ENCODE peak calls at places on chromosomes 5 and 9, in seven cellular contexts. One of them, this sample, is unnamed.
A peak's percentile ranks its signal among the peaks of the same experiment; 100 is the strongest.

GRCh38 chr9:115540091-115540490 is 422.1 kb upstream of the TNC start:
- DNase-seq in HCT116: no peak
- DNase-seq in A549: no peak
- DNase-seq in suprapubic skin: no peak
- DNase-seq in endothelial cell of umbilical vein: no peak
- DNase-seq in IMR-90: peak; percentile 53
- DNase-seq in body of pancreas: no peak
- DNase-seq in this sample: no peak

GRCh38 chr5:178772351-178772750 is 41.9 kb upstream of the ZNF354A start:
- DNase-seq in HCT116: no peak
- DNase-seq in A549: no peak
- DNase-seq in suprapubic skin: no peak
- DNase-seq in endothelial cell of umbilical vein: no peak
- DNase-seq in IMR-90: no peak
- DNase-seq in body of pancreas: no peak
- DNase-seq in this sample: no peak

GRCh38 chr9:108580021-108580439 is 275.8 kb downstream of the ACTL7B start:
- DNase-seq in HCT116: peak; percentile 95
- DNase-seq in A549: peak; percentile 81
- DNase-seq in suprapubic skin: peak; percentile 80
- DNase-seq in endothelial cell of umbilical vein: no peak
- DNase-seq in IMR-90: no peak
- DNase-seq in body of pancreas: no peak
- DNase-seq in this sample: no peak

GRCh38 chr9:137000177-137000930 is 4.0 kb upstream of the CLIC3 start:
- DNase-seq in HCT116: no peak
- DNase-seq in A549: no peak
- DNase-seq in suprapubic skin: no peak
- DNase-seq in endothelial cell of umbilical vein: no peak
- DNase-seq in IMR-90: peak; percentile 79
- DNase-seq in body of pancreas: no peak
- DNase-seq in this sample: no peak

GRCh38 chr9:81687521-81688261 is 1.7 kb downstream of the TLE1 start:
- DNase-seq in HCT116: no peak
- DNase-seq in A549: peak; percentile 24
- DNase-seq in suprapubic skin: peak; percentile 77
- DNase-seq in endothelial cell of umbilical vein: peak; percentile 69
- DNase-seq in IMR-90: no peak
- DNase-seq in body of pancreas: peak; percentile 57
- DNase-seq in this sample: no peak

GRCh38 chr5:181222630-181223040 is 446 bp upstream of the TRIM41 start:
- DNase-seq in HCT116: no peak
- DNase-seq in A549: no peak
- DNase-seq in suprapubic skin: no peak
- DNase-seq in endothelial cell of umbilical vein: no peak
- DNase-seq in IMR-90: no peak
- DNase-seq in body of pancreas: no peak
- DNase-seq in this sample: no peak

GRCh38 chr5:119864286-119864685 is 234.9 kb downstream of the FAM170A start:
- DNase-seq in HCT116: no peak
- DNase-seq in A549: no peak
- DNase-seq in suprapubic skin: no peak
- DNase-seq in endothelial cell of umbilical vein: no peak
- DNase-seq in IMR-90: no peak
- DNase-seq in body of pancreas: no peak
- DNase-seq in this sample: no peak

GRCh38 chr5:119323630-119324000 is 32.2 kb upstream of the TNFAIP8 start:
- DNase-seq in HCT116: no peak
- DNase-seq in A549: no peak
- DNase-seq in suprapubic skin: no peak
- DNase-seq in endothelial cell of umbilical vein: peak; percentile 64
- DNase-seq in IMR-90: peak; percentile 61
- DNase-seq in body of pancreas: no peak
- DNase-seq in this sample: no peak

GRCh38 chr5:173775692-173776135 is 112.4 kb upstream of the CPEB4 start:
- DNase-seq in HCT116: no peak
- DNase-seq in A549: no peak
- DNase-seq in suprapubic skin: no peak
- DNase-seq in endothelial cell of umbilical vein: no peak
- DNase-seq in IMR-90: no peak
- DNase-seq in body of pancreas: no peak
- DNase-seq in this sample: no peak

GRCh38 chr5:132267166-132267739 is 9.8 kb downstream of the PDLIM4 start:
- DNase-seq in HCT116: no peak
- DNase-seq in A549: no peak
- DNase-seq in suprapubic skin: no peak
- DNase-seq in endothelial cell of umbilical vein: no peak
- DNase-seq in IMR-90: no peak
- DNase-seq in body of pancreas: no peak
- DNase-seq in this sample: no peak

GRCh38 chr9:109440797-109441287 is 57.3 kb downstream of the PTPN3 start:
- DNase-seq in HCT116: peak; percentile 67
- DNase-seq in A549: peak; percentile 90
- DNase-seq in suprapubic skin: no peak
- DNase-seq in endothelial cell of umbilical vein: peak; percentile 74
- DNase-seq in IMR-90: peak; percentile 90
- DNase-seq in body of pancreas: peak; percentile 75
- DNase-seq in this sample: no peak

GRCh38 chr9:20728493-20729220 is 44.6 kb downstream of the FOCAD start:
- DNase-seq in HCT116: no peak
- DNase-seq in A549: no peak
- DNase-seq in suprapubic skin: no peak
- DNase-seq in endothelial cell of umbilical vein: peak; percentile 91
- DNase-seq in IMR-90: peak; percentile 35
- DNase-seq in body of pancreas: no peak
- DNase-seq in this sample: no peak

GRCh38 chr9:84061613-84062205 is 81.1 kb downstream of the RMI1 start:
- DNase-seq in HCT116: no peak
- DNase-seq in A549: no peak
- DNase-seq in suprapubic skin: no peak
- DNase-seq in endothelial cell of umbilical vein: no peak
- DNase-seq in IMR-90: no peak
- DNase-seq in body of pancreas: no peak
- DNase-seq in this sample: no peak

GRCh38 chr9:118059520-118060278 is 355.5 kb downstream of the TLR4 start:
- DNase-seq in HCT116: no peak
- DNase-seq in A549: no peak
- DNase-seq in suprapubic skin: no peak
- DNase-seq in endothelial cell of umbilical vein: peak; percentile 26
- DNase-seq in IMR-90: no peak
- DNase-seq in body of pancreas: no peak
- DNase-seq in this sample: no peak

GRCh38 chr5:90933298-90933697 is 374.7 kb downstream of the ADGRV1 start:
- DNase-seq in HCT116: no peak
- DNase-seq in A549: no peak
- DNase-seq in suprapubic skin: no peak
- DNase-seq in endothelial cell of umbilical vein: no peak
- DNase-seq in IMR-90: no peak
- DNase-seq in body of pancreas: no peak
- DNase-seq in this sample: no peak

GRCh38 chr9:112233769-112234168 is 58.7 kb upstream of the SUSD1 start:
- DNase-seq in HCT116: no peak
- DNase-seq in A549: no peak
- DNase-seq in suprapubic skin: no peak
- DNase-seq in endothelial cell of umbilical vein: no peak
- DNase-seq in IMR-90: peak; percentile 60
- DNase-seq in body of pancreas: no peak
- DNase-seq in this sample: no peak

GRCh38 chr9:101119206-101119819 is 90.8 kb downstream of the PLPPR1 start:
- DNase-seq in HCT116: peak; percentile 28
- DNase-seq in A549: peak; percentile 33
- DNase-seq in suprapubic skin: no peak
- DNase-seq in endothelial cell of umbilical vein: peak; percentile 64
- DNase-seq in IMR-90: no peak
- DNase-seq in body of pancreas: peak; percentile 68
- DNase-seq in this sample: no peak

GRCh38 chr5:76926329-76927105 is 26.3 kb upstream of the CRHBP start:
- DNase-seq in HCT116: no peak
- DNase-seq in A549: no peak
- DNase-seq in suprapubic skin: no peak
- DNase-seq in endothelial cell of umbilical vein: no peak
- DNase-seq in IMR-90: no peak
- DNase-seq in body of pancreas: no peak
- DNase-seq in this sample: no peak

GRCh38 chr5:55903121-55903701 is 52.1 kb downstream of the IL31RA start:
- DNase-seq in HCT116: no peak
- DNase-seq in A549: no peak
- DNase-seq in suprapubic skin: no peak
- DNase-seq in endothelial cell of umbilical vein: peak; percentile 26
- DNase-seq in IMR-90: peak; percentile 13
- DNase-seq in body of pancreas: no peak
- DNase-seq in this sample: no peak

GRCh38 chr5:154962494-154962893 is 21.6 kb downstream of the MRPL22 start:
- DNase-seq in HCT116: no peak
- DNase-seq in A549: no peak
- DNase-seq in suprapubic skin: no peak
- DNase-seq in endothelial cell of umbilical vein: peak; percentile 34
- DNase-seq in IMR-90: peak; percentile 47
- DNase-seq in body of pancreas: no peak
- DNase-seq in this sample: no peak

GRCh38 chr9:35603506-35603985 is 1.5 kb upstream of the TESK1 start:
- DNase-seq in HCT116: no peak
- DNase-seq in A549: no peak
- DNase-seq in suprapubic skin: peak; percentile 91
- DNase-seq in endothelial cell of umbilical vein: no peak
- DNase-seq in IMR-90: peak; percentile 86
- DNase-seq in body of pancreas: peak; percentile 61
- DNase-seq in this sample: no peak

GRCh38 chr9:127451681-127452480 is 571 bp downstream of the LRSAM1 start:
- DNase-seq in HCT116: no peak
- DNase-seq in A549: peak; percentile 79
- DNase-seq in suprapubic skin: peak; percentile 79
- DNase-seq in endothelial cell of umbilical vein: peak; percentile 65
- DNase-seq in IMR-90: peak; percentile 57
- DNase-seq in body of pancreas: peak; percentile 49
- DNase-seq in this sample: no peak
- H3K27ac ChIP-seq in HCT116: peak overlapping the region; percentile 97
- H3K27ac ChIP-seq in A549: peak overlapping the region; percentile 99
- H3K27ac ChIP-seq in suprapubic skin: peak overlapping the region; percentile 94
- H3K27ac ChIP-seq in endothelial cell of umbilical vein: peak overlapping the region; percentile 65
- H3K27ac ChIP-seq in IMR-90: peak overlapping the region; percentile 82
- H3K27ac ChIP-seq in body of pancreas: peak overlapping the region; percentile 89
- H3K27ac ChIP-seq in this sample: peak overlapping the region; percentile 96

GRCh38 chr5:7850533-7851239 is at the start of gene CFAP90:
- DNase-seq in HCT116: no peak
- DNase-seq in A549: no peak
- DNase-seq in suprapubic skin: peak; percentile 68
- DNase-seq in endothelial cell of umbilical vein: peak; percentile 40
- DNase-seq in IMR-90: peak; percentile 30
- DNase-seq in body of pancreas: peak; percentile 75
- DNase-seq in this sample: no peak

GRCh38 chr5:7851617-7852289 is 820 bp upstream of the CFAP90 start:
- DNase-seq in HCT116: no peak
- DNase-seq in A549: no peak
- DNase-seq in suprapubic skin: no peak
- DNase-seq in endothelial cell of umbilical vein: no peak
- DNase-seq in IMR-90: no peak
- DNase-seq in body of pancreas: peak; percentile 87
- DNase-seq in this sample: no peak

GRCh38 chr5:7852542-7852941 is 1.6 kb upstream of the CFAP90 start:
- DNase-seq in HCT116: no peak
- DNase-seq in A549: no peak
- DNase-seq in suprapubic skin: no peak
- DNase-seq in endothelial cell of umbilical vein: no peak
- DNase-seq in IMR-90: peak; percentile 20
- DNase-seq in body of pancreas: no peak
- DNase-seq in this sample: no peak

GRCh38 chr5:7850241-7850532 is 746 bp downstream of the CFAP90 start:
- DNase-seq in HCT116: no peak
- DNase-seq in A549: no peak
- DNase-seq in suprapubic skin: peak; percentile 71
- DNase-seq in endothelial cell of umbilical vein: no peak
- DNase-seq in IMR-90: no peak
- DNase-seq in body of pancreas: no peak
- DNase-seq in this sample: no peak

DNA sequence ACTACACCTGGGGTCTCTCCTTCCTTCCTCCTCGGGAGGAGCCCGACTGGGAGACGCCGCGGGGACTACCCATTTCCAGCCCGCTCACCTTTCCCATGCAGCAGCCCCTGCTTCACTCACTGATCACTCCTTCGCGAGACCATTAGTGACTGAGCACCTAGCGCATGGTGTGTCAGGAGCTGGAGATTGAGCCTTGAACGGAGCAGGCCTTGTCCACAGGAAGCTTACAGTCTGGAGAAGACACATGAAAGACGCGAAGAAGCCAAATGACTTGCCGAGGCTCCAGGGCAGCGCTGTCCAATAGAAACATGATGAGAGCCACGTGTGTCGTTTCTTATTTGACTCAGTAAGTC is 283 bp upstream of the CFAP90 start:
- DNase-seq in HCT116: no peak
- DNase-seq in A549: no peak
- DNase-seq in suprapubic skin: no peak
- DNase-seq in endothelial cell of umbilical vein: peak; percentile 6
- DNase-seq in IMR-90: no peak
- DNase-seq in body of pancreas: no peak
- DNase-seq in this sample: no peak
- H3K4me3 ChIP-seq in HCT116: no peak overlapping the region
- H3K4me3 ChIP-seq in A549: peak overlapping the region; percentile 64
- H3K4me3 ChIP-seq in suprapubic skin: peak overlapping the region; percentile 59
- H3K4me3 ChIP-seq in endothelial cell of umbilical vein: no peak overlapping the region
- H3K4me3 ChIP-seq in IMR-90: no peak overlapping the region
- H3K4me3 ChIP-seq in body of pancreas: no peak overlapping the region
- H3K4me3 ChIP-seq in this sample: peak overlapping the region; percentile 41

GRCh38 chr5:126594676-126595485 is at the start of gene ALDH7A1:
- DNase-seq in HCT116: peak; percentile 83
- DNase-seq in A549: peak; percentile 97
- DNase-seq in suprapubic skin: peak; percentile 95
- DNase-seq in endothelial cell of umbilical vein: peak; percentile 96
- DNase-seq in IMR-90: no peak
- DNase-seq in body of pancreas: peak; percentile 96
- DNase-seq in this sample: peak; percentile 23
- TF ChIP-seq POLR2A in HCT116: peak; percentile 91
- TF ChIP-seq POLR2A in A549: peak; percentile 99
- TF ChIP-seq POLR2A in suprapubic skin: no peak
- TF ChIP-seq POLR2A in endothelial cell of umbilical vein: peak; percentile 94
- TF ChIP-seq POLR2A in IMR-90: peak; percentile 67
- TF ChIP-seq POLR2A in body of pancreas: peak; percentile 89
- TF ChIP-seq POLR2A in this sample: no peak

GRCh38 chr9:132241840-132242620 is 80.2 kb downstream of the NTNG2 start:
- DNase-seq in HCT116: no peak
- DNase-seq in A549: no peak
- DNase-seq in suprapubic skin: no peak
- DNase-seq in endothelial cell of umbilical vein: no peak
- DNase-seq in IMR-90: no peak
- DNase-seq in body of pancreas: no peak
- DNase-seq in this sample: no peak

GRCh38 chr9:132245465-132245864 is 83.6 kb downstream of the NTNG2 start:
- DNase-seq in HCT116: no peak
- DNase-seq in A549: no peak
- DNase-seq in suprapubic skin: no peak
- DNase-seq in endothelial cell of umbilical vein: no peak
- DNase-seq in IMR-90: no peak
- DNase-seq in body of pancreas: no peak
- DNase-seq in this sample: no peak

GRCh38 chr9:132242621-132243155 is 80.8 kb downstream of the NTNG2 start:
- DNase-seq in HCT116: no peak
- DNase-seq in A549: no peak
- DNase-seq in suprapubic skin: no peak
- DNase-seq in endothelial cell of umbilical vein: peak; percentile 10
- DNase-seq in IMR-90: no peak
- DNase-seq in body of pancreas: no peak
- DNase-seq in this sample: no peak

GRCh38 chr9:132243156-132244074 is 81.6 kb downstream of the NTNG2 start:
- DNase-seq in HCT116: no peak
- DNase-seq in A549: no peak
- DNase-seq in suprapubic skin: no peak
- DNase-seq in endothelial cell of umbilical vein: no peak
- DNase-seq in IMR-90: peak; percentile 13
- DNase-seq in body of pancreas: peak; percentile 70
- DNase-seq in this sample: no peak

GRCh38 chr9:132244582-132245455 is 83.0 kb downstream of the NTNG2 start:
- DNase-seq in HCT116: no peak
- DNase-seq in A549: no peak
- DNase-seq in suprapubic skin: no peak
- DNase-seq in endothelial cell of umbilical vein: no peak
- DNase-seq in IMR-90: no peak
- DNase-seq in body of pancreas: peak; percentile 50
- DNase-seq in this sample: no peak
- H3K27ac ChIP-seq in HCT116: no peak overlapping the region
- H3K27ac ChIP-seq in A549: no peak overlapping the region
- H3K27ac ChIP-seq in suprapubic skin: no peak overlapping the region
- H3K27ac ChIP-seq in endothelial cell of umbilical vein: no peak overlapping the region
- H3K27ac ChIP-seq in IMR-90: no peak overlapping the region
- H3K27ac ChIP-seq in body of pancreas: peak overlapping the region; percentile 70
- H3K27ac ChIP-seq in this sample: no peak overlapping the region

This sample was measured in esophagus squamous epithelium.